ENCODE peak calls at places on chromosomes 16 and 17, in ten cellular contexts. I is esophagus squamous epithelium, R is tibial nerve, D is HCT116, K is heart left ventricle, C is breast epithelium, Q is IMR-90, S is sigmoid colon, G is transverse colon, M is stomach. U is an unnamed sample.

GRCh38 chr17:31724026-31724425 is 135.0 kb downstream of the COPRS start:
- DNase-seq in C (no peak), Q (peak), I (no peak), R (no peak), D (no peak), S (no peak), K (no peak), G (no peak), M (no peak), U (no peak)

GRCh38 chr17:50871369-50871768 is 5.2 kb upstream of the TOB1 start:
- DNase-seq in D (no peak), C (no peak), K (no peak), I (no peak), M (no peak), Q (no peak), R (no peak), S (no peak), G (no peak), U (no peak)

GRCh38 chr16:78310990-78311561 is 211.6 kb downstream of the WWOX start:
- DNase-seq in D (no peak), M (no peak), C (no peak), S (no peak), R (no peak), K (no peak), G (no peak), I (no peak), Q (peak), U (no peak)

GRCh38 chr17:78341559-78342437 is 18.1 kb downstream of the SOCS3 start:
- DNase-seq in Q (peak), G (peak), C (peak), D (no peak), K (peak), I (no peak), R (peak), M (peak), S (peak), U (no peak)

GRCh38 chr16:11250786-11251524 is 5.0 kb downstream of the SOCS1 start:
- DNase-seq in M (no peak), K (no peak), S (no peak), G (no peak), C (no peak), Q (peak), D (no peak), I (no peak), R (no peak), U (no peak)

GRCh38 chr17:57957120-57957850 is 2.1 kb upstream of the CUEDC1 start:
- DNase-seq in D (no peak), S (peak), G (no peak), M (peak), R (no peak), Q (no peak), K (no peak), C (no peak), I (no peak), U (peak)

GRCh38 chr17:14359251-14359939 is 58.5 kb downstream of the HS3ST3B1 start:
- DNase-seq in C (no peak), R (no peak), D (no peak), I (no peak), Q (no peak), G (no peak), M (no peak), K (no peak), S (no peak), U (no peak)

GRCh38 chr17:1471490-1471889 is 15.5 kb upstream of the CRK start:
- DNase-seq in I (no peak), M (no peak), K (no peak), R (no peak), S (no peak), C (no peak), G (no peak), D (no peak), Q (no peak), U (no peak)

GRCh38 chr17:31853911-31854470 is 5.1 kb downstream of the COPRS start:
- DNase-seq in S (no peak), M (no peak), R (no peak), D (no peak), C (no peak), G (no peak), I (no peak), K (no peak), Q (no peak), U (no peak)

GRCh38 chr17:75940727-75941441 is at the start of gene FBF1:
- DNase-seq in K (peak), I (peak), R (peak), D (peak), G (peak), S (peak), Q (peak), M (peak), C (peak), U (peak)
- TF ChIP-seq POLR2A in K (peak), I (peak), R (peak), D (peak), G (peak), S (peak), Q (peak), M (no peak), C (peak), U (peak)

GRCh38 chr17:81708739-81709185 is 3.3 kb upstream of the SLC25A10 start:
- DNase-seq in I (no peak), C (no peak), M (no peak), Q (no peak), S (no peak), K (no peak), D (no peak), G (no peak), R (no peak), U (no peak)

GRCh38 chr17:81705518-81706231 is 2.5 kb downstream of the MRPL12 start:
- DNase-seq in S (no peak), M (no peak), D (no peak), R (no peak), C (no peak), I (no peak), Q (no peak), G (no peak), K (no peak), U (no peak)

GRCh38 chr17:81706232-81706611 is 3.1 kb downstream of the MRPL12 start:
- DNase-seq in I (no peak), M (no peak), S (no peak), C (no peak), R (no peak), K (no peak), Q (no peak), D (no peak), G (no peak), U (no peak)

GRCh38 chr17:81707725-81708646 is 4.1 kb upstream of the SLC25A10 start:
- DNase-seq in Q (no peak), C (no peak), R (no peak), K (no peak), S (no peak), M (no peak), D (no peak), G (no peak), I (no peak), U (no peak)

DNA sequence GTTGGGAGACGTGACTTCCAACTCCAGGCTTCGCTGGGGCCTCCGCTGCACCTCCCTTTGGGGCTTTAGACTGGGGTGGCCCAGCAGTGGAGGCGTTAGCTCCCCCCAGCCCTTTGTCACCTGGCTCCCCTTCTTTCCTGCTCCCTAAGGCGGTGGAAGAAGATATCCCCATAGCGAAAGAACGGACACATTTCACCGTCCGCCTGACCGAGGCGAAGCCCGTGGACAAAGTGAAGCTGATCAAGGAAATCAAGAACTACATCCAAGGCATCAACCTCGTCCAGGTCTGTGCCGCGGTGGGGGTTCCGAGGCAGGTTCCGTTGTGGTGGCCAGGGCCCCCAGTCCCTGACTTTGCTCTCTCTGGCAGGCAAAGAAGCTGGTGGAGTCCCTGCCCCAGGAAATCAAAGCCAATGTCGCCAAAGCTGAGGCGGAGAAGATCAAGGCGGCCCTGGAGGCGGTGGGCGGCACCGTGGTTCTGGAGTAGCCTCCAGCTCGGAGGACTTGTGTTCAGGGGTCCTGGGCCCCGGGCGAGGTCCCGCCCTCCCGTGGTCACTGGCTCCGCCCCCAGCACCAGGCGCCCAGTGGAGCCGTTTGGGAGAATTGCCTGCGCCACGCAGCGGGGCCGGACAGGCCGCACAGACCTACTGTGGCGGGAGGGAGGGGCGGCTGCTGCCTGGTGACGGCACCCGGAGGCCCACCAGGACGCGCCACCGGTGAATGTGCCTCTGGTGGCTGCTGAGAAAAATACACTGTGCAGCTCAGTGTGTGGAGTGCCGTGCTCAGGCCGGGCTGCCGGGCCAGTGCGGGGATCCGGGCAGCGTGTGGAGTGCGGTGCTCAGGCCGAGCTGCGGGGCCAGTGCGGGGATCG is 3.8 kb downstream of the MRPL12 start:
- DNase-seq in G (no peak), S (no peak), Q (no peak), C (no peak), M (no peak), I (no peak), D (no peak), R (no peak), K (no peak), U (no peak)
- TF ChIP-seq POLR2A in G (no peak), S (no peak), Q (no peak), C (no peak), M (no peak), I (no peak), D (no peak), R (no peak), K (no peak), U (no peak)

DNA sequence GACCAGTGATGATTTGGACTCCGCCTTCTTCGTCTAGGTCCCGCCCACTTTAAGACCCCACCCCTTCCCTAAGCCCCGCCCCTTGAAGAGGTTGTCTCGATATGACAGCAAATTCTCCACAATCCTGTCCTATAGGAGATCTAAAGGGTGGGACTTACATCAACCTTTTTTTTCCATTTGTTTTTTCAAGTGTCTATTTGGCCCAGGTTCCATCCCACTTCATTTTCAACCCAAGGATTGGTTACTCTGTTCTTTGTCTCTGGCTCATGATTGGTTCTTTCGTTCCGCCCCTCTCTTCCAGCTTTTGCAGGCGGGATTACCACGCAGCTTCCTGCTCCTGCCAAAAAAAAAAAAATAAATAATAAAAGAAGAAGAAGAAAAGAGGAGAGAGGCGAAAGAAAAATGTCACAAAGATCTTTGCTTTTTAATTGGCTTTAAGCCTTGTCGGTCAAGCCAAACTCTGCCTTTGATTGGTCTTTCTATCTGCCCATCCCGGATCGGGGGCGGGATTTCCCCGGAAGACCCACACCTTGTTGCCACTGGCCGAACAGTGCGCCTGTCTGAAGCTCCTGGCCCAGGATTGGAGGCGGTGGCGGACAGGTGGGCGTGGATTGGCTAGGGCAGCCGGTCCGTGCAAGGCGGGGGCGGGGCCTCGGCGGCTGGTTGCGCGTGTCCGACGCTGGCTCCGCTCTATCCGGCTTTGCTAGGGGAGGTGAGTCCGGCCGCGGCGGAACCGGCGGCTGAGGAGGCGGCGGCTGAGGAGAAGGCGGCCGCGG is 1.2 kb upstream of the NLK start:
- DNase-seq in I (peak), C (peak), R (peak), M (peak), Q (peak), K (peak), D (peak), G (peak), S (peak), U (peak)
- TF ChIP-seq POLR2A in I (peak), C (no peak), R (no peak), M (no peak), Q (peak), K (peak), D (no peak), G (peak), S (peak), U (no peak)

GRCh38 chr16:89672177-89672941 is 14.1 kb upstream of the CDK10 start:
- DNase-seq in C (no peak), K (no peak), D (no peak), G (no peak), R (no peak), I (no peak), Q (no peak), M (no peak), S (no peak), U (no peak)

GRCh38 chr16:89667633-89668032 is 10.0 kb downstream of the SPATA33 start:
- DNase-seq in M (no peak), S (no peak), Q (no peak), K (no peak), C (no peak), I (no peak), G (no peak), R (no peak), D (no peak), U (no peak)

GRCh38 chr16:89668790-89669158 is 11.1 kb downstream of the SPATA33 start:
- DNase-seq in M (no peak), C (no peak), D (no peak), S (no peak), I (no peak), R (no peak), G (no peak), Q (no peak), K (no peak), U (no peak)

GRCh38 chr16:89670496-89671431 is 13.1 kb downstream of the SPATA33 start:
- DNase-seq in Q (peak), K (no peak), I (no peak), R (no peak), D (no peak), S (no peak), C (no peak), M (no peak), G (no peak), U (no peak)

GRCh38 chr16:89669755-89670154 is 12.1 kb downstream of the SPATA33 start:
- DNase-seq in R (no peak), Q (no peak), D (no peak), G (no peak), M (no peak), I (no peak), C (no peak), K (no peak), S (no peak), U (no peak)
- TF ChIP-seq POLR2A in R (no peak), Q (no peak), D (no peak), G (no peak), M (no peak), I (no peak), C (no peak), K (no peak), S (no peak), U (no peak)

GRCh38 chr17:3964203-3965122 is at the start of gene ATP2A3:
- DNase-seq in Q (no peak), K (no peak), C (no peak), M (peak), G (peak), D (no peak), I (no peak), R (no peak), S (no peak), U (no peak)

GRCh38 chr17:3965123-3965800 is 1.0 kb upstream of the ATP2A3 start:
- DNase-seq in I (peak), G (peak), Q (no peak), C (no peak), D (peak), M (peak), R (peak), S (no peak), K (peak), U (no peak)

GRCh38 chr17:3968017-3968416 is 3.8 kb upstream of the ATP2A3 start:
- DNase-seq in K (no peak), G (no peak), C (no peak), R (no peak), Q (no peak), M (no peak), I (no peak), D (no peak), S (no peak), U (no peak)

GRCh38 chr17:3968886-3969524 is 4.8 kb upstream of the ATP2A3 start:
- DNase-seq in C (no peak), D (no peak), Q (no peak), M (no peak), G (no peak), R (no peak), S (no peak), I (no peak), K (peak), U (no peak)

GRCh38 chr17:3966720-3967363 is 2.6 kb upstream of the ATP2A3 start:
- DNase-seq in R (no peak), M (peak), C (no peak), S (no peak), G (peak), K (no peak), Q (no peak), D (no peak), I (no peak), U (no peak)
- TF ChIP-seq POLR2A in R (no peak), M (no peak), C (no peak), S (no peak), G (peak), K (no peak), Q (no peak), D (no peak), I (no peak), U (no peak)

DNA sequence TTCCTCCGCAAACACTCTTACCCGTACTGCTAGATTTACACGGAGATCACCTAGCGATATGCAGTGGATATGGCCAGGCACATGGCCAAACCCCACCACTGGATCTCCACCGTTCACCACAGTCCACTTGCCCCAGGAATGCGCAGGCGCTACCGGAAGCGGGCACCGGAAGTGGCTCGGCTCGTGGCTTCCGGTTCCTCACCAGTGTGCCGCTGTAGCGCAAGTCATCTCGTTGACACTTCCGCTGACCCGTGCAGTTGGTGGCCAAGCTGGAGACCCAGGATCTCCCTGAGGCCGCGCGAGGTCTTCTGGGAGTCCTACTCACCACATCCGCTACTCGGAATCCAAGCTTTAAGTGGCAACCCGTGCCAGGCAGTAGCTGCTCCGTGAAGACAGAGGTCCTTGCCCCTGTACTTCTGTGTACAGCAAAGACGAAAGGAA is 11.5 kb downstream of the ZNF597 start:
- DNase-seq in G (peak), R (no peak), Q (peak), C (no peak), I (no peak), D (no peak), K (peak), M (peak), S (peak), U (no peak)
- TF ChIP-seq POLR2A in G (no peak), R (no peak), Q (no peak), C (no peak), I (no peak), D (no peak), K (no peak), M (no peak), S (no peak), U (no peak)

DNA sequence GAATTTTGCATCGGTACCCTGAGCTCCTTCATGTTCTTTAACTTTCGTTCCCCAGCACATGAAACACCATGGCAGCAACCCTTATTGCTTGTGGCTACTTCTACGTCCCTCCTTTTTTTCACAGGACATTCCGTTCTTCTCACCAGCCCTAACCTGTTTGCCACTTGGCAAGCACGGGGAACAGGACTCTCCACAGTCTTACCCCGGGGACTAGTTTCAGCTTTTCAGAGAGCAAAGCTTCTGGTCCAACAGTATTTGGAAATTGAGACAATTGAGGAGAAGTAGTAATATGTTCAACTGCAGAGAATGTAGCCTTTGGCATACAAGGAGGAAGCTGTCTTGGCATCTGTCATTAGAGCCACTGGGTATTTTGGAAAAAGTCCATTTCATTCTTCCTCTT is 65.7 kb downstream of the MAP2K6 start:
- DNase-seq in M (no peak), D (no peak), I (no peak), K (no peak), G (no peak), R (peak), S (no peak), Q (no peak), C (no peak), U (no peak)
- TF ChIP-seq POLR2A in M (no peak), D (no peak), I (no peak), K (no peak), G (no peak), R (no peak), S (no peak), Q (no peak), C (no peak), U (no peak)

DNA sequence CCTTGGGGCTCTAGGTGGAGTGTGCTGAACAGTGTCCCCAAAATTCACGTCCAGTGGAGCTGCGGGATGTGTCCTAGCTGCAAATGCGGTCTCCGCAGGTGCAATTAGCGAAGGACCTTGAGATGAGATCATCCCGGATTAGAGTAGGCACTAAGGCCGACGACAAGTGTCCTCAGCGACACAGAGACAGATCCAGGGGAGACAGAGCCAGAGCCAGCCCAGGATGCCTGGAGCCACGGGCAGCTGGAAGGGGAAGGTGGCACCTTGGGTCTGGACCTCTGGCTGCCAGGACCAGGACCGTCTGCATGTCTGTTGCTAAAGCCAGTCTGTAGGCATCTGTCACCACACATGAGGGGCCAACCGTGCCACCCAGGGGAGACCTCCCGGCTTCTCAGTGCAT is 24.5 kb downstream of the SLC7A5 start:
- DNase-seq in Q (no peak), G (no peak), D (no peak), M (no peak), R (no peak), I (no peak), S (peak), K (no peak), C (no peak), U (no peak)
- TF ChIP-seq POLR2A in Q (no peak), G (no peak), D (no peak), M (no peak), R (no peak), I (no peak), S (no peak), K (no peak), C (no peak), U (no peak)

U was measured in esophagus muscularis mucosa.